ENCODE peak calls at places on chromosomes 3 and 15, in ten cellular contexts. One of them, this sample, is unnamed. For H3K36me3, the result is how much of the 10 kb centered on the place peaks cover.

GRCh38 chr3:58047806-58048205 is 39.6 kb downstream of the FLNB start:
- DNase-seq in adrenal gland: no peak
- DNase-seq in left ventricle myocardium inferior: no peak
- DNase-seq in astrocyte: peak
- DNase-seq in colonic mucosa: no peak
- DNase-seq in mucosa of descending colon: no peak
- DNase-seq in OCI-LY7: no peak
- DNase-seq in stomach: no peak
- DNase-seq in left lung: no peak
- DNase-seq in Caco-2: no peak
- DNase-seq in this sample: no peak

GRCh38 chr3:61315874-61316273 is 64.6 kb upstream of the FHIT start:
- DNase-seq in left ventricle myocardium inferior: no peak
- DNase-seq in adrenal gland: no peak
- DNase-seq in OCI-LY7: no peak
- DNase-seq in Caco-2: no peak
- DNase-seq in left lung: no peak
- DNase-seq in stomach: no peak
- DNase-seq in astrocyte: no peak
- DNase-seq in colonic mucosa: no peak
- DNase-seq in mucosa of descending colon: no peak
- DNase-seq in this sample: peak

GRCh38 chr3:55500555-55501340 is 13.6 kb upstream of the WNT5A start:
- DNase-seq in mucosa of descending colon: no peak
- DNase-seq in colonic mucosa: no peak
- DNase-seq in left ventricle myocardium inferior: no peak
- DNase-seq in OCI-LY7: no peak
- DNase-seq in adrenal gland: no peak
- DNase-seq in left lung: no peak
- DNase-seq in stomach: no peak
- DNase-seq in Caco-2: no peak
- DNase-seq in astrocyte: peak
- DNase-seq in this sample: peak

GRCh38 chr3:42515391-42515916 is 13.0 kb downstream of the VIPR1 start:
- DNase-seq in astrocyte: no peak
- DNase-seq in OCI-LY7: no peak
- DNase-seq in mucosa of descending colon: peak
- DNase-seq in adrenal gland: no peak
- DNase-seq in colonic mucosa: peak
- DNase-seq in Caco-2: no peak
- DNase-seq in stomach: peak
- DNase-seq in left lung: no peak
- DNase-seq in left ventricle myocardium inferior: peak
- DNase-seq in this sample: peak

GRCh38 chr3:53813229-53813628 is 33.0 kb downstream of the CHDH start:
- DNase-seq in stomach: peak
- DNase-seq in OCI-LY7: no peak
- DNase-seq in colonic mucosa: no peak
- DNase-seq in adrenal gland: peak
- DNase-seq in astrocyte: no peak
- DNase-seq in Caco-2: no peak
- DNase-seq in left lung: no peak
- DNase-seq in left ventricle myocardium inferior: no peak
- DNase-seq in mucosa of descending colon: no peak
- DNase-seq in this sample: no peak

GRCh38 chr15:71194286-71194685 is 79.0 kb downstream of the THSD4 start:
- DNase-seq in left lung: no peak
- DNase-seq in Caco-2: no peak
- DNase-seq in OCI-LY7: no peak
- DNase-seq in mucosa of descending colon: no peak
- DNase-seq in left ventricle myocardium inferior: no peak
- DNase-seq in astrocyte: no peak
- DNase-seq in colonic mucosa: no peak
- DNase-seq in adrenal gland: peak
- DNase-seq in stomach: no peak
- DNase-seq in this sample: no peak

GRCh38 chr15:70201376-70201775 is 103.7 kb upstream of the TLE3 start:
- DNase-seq in left ventricle myocardium inferior: no peak
- DNase-seq in mucosa of descending colon: no peak
- DNase-seq in astrocyte: no peak
- DNase-seq in colonic mucosa: no peak
- DNase-seq in Caco-2: no peak
- DNase-seq in OCI-LY7: no peak
- DNase-seq in adrenal gland: no peak
- DNase-seq in left lung: no peak
- DNase-seq in stomach: peak
- DNase-seq in this sample: no peak

GRCh38 chr15:92453611-92454010 is 59.9 kb downstream of the ST8SIA2 start:
- DNase-seq in adrenal gland: no peak
- DNase-seq in Caco-2: no peak
- DNase-seq in mucosa of descending colon: no peak
- DNase-seq in left ventricle myocardium inferior: no peak
- DNase-seq in stomach: no peak
- DNase-seq in OCI-LY7: no peak
- DNase-seq in astrocyte: no peak
- DNase-seq in colonic mucosa: no peak
- DNase-seq in left lung: no peak
- DNase-seq in this sample: no peak

GRCh38 chr3:10518506-10519150 is 13.2 kb upstream of the ATP2B2 start:
- DNase-seq in OCI-LY7: no peak
- DNase-seq in Caco-2: peak
- DNase-seq in left ventricle myocardium inferior: peak
- DNase-seq in astrocyte: peak
- DNase-seq in stomach: peak
- DNase-seq in left lung: no peak
- DNase-seq in adrenal gland: peak
- DNase-seq in mucosa of descending colon: no peak
- DNase-seq in colonic mucosa: no peak
- DNase-seq in this sample: peak

GRCh38 chr15:73010154-73011152 is 41.8 kb upstream of the NEO1 start:
- DNase-seq in OCI-LY7: no peak
- DNase-seq in mucosa of descending colon: no peak
- DNase-seq in adrenal gland: no peak
- DNase-seq in left lung: no peak
- DNase-seq in Caco-2: no peak
- DNase-seq in stomach: no peak
- DNase-seq in left ventricle myocardium inferior: no peak
- DNase-seq in colonic mucosa: no peak
- DNase-seq in astrocyte: no peak
- DNase-seq in this sample: peak

GRCh38 chr15:47437492-47437891 is 279.8 kb upstream of the SEMA6D start:
- DNase-seq in stomach: no peak
- DNase-seq in astrocyte: no peak
- DNase-seq in colonic mucosa: no peak
- DNase-seq in OCI-LY7: no peak
- DNase-seq in left lung: no peak
- DNase-seq in adrenal gland: no peak
- DNase-seq in mucosa of descending colon: no peak
- DNase-seq in left ventricle myocardium inferior: no peak
- DNase-seq in Caco-2: no peak
- DNase-seq in this sample: peak

GRCh38 chr15:79018960-79019359 is 71.6 kb downstream of the RASGRF1 start:
- DNase-seq in stomach: no peak
- DNase-seq in left lung: no peak
- DNase-seq in OCI-LY7: no peak
- DNase-seq in left ventricle myocardium inferior: no peak
- DNase-seq in astrocyte: no peak
- DNase-seq in mucosa of descending colon: no peak
- DNase-seq in colonic mucosa: no peak
- DNase-seq in adrenal gland: no peak
- DNase-seq in Caco-2: no peak
- DNase-seq in this sample: no peak

DNA sequence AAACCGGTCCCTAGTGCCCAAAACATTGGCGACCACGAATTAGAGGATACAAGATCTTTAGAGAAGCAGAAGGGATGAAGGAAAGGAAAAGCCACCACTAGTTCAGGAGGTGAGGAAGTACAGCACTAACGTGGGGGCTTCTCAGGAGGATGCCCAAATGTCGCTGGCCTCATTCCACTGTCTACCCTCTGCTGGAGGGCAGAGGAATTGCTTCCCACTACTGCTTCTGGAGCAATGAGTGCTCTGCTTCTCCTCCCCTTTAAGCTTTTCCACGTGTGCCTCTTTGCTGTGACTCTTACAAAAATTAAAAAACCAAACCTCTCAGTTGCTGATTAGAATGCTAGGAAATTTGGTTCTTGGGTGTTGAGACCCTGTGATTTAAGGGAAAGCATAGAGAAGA is 281.3 kb downstream of the CLSTN2 start:
- DNase-seq in OCI-LY7: peak
- DNase-seq in adrenal gland: no peak
- DNase-seq in Caco-2: no peak
- DNase-seq in left lung: no peak
- DNase-seq in astrocyte: no peak
- DNase-seq in colonic mucosa: no peak
- DNase-seq in stomach: no peak
- DNase-seq in mucosa of descending colon: no peak
- DNase-seq in left ventricle myocardium inferior: no peak
- DNase-seq in this sample: peak
- TF ChIP-seq CTCF in OCI-LY7: peak
- TF ChIP-seq CTCF in adrenal gland: peak
- TF ChIP-seq CTCF in Caco-2: peak
- TF ChIP-seq CTCF in left lung: no peak
- TF ChIP-seq CTCF in astrocyte: peak
- TF ChIP-seq CTCF in colonic mucosa: no peak
- TF ChIP-seq CTCF in stomach: no peak
- TF ChIP-seq CTCF in mucosa of descending colon: no peak
- TF ChIP-seq CTCF in left ventricle myocardium inferior: peak
- TF ChIP-seq CTCF in this sample: peak

DNA sequence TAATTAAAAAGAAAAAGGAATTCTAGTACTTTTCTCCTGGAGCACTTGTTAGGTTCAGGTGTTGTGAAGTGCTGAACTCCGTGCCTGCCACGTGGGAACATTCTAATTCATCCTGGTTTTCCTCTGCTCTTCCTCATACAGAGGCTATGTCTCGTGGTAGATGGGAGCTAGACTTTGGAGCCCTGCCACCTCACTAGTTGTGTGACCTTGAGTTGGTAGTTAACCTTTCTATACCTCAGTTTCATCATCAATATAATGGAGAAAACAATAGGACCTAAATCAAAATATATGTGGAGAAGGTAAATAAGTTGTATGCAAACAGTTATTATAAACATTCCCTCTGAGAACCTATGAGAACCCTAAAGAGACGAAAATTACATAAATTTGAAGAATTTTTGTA is 10.6 kb downstream of the ALAS1 start:
- DNase-seq in stomach: no peak
- DNase-seq in colonic mucosa: no peak
- DNase-seq in astrocyte: no peak
- DNase-seq in Caco-2: no peak
- DNase-seq in adrenal gland: peak
- DNase-seq in left lung: no peak
- DNase-seq in left ventricle myocardium inferior: no peak
- DNase-seq in mucosa of descending colon: no peak
- DNase-seq in OCI-LY7: no peak
- DNase-seq in this sample: no peak
- H3K36me3 ChIP-seq in stomach: half or more
- H3K36me3 ChIP-seq in colonic mucosa: half or more
- H3K36me3 ChIP-seq in astrocyte: half or more
- H3K36me3 ChIP-seq in Caco-2: under half
- H3K36me3 ChIP-seq in adrenal gland: under half
- H3K36me3 ChIP-seq in left lung: under half
- H3K36me3 ChIP-seq in left ventricle myocardium inferior: half or more
- H3K36me3 ChIP-seq in mucosa of descending colon: under half
- H3K36me3 ChIP-seq in OCI-LY7: half or more
- H3K36me3 ChIP-seq in this sample: under half

DNA sequence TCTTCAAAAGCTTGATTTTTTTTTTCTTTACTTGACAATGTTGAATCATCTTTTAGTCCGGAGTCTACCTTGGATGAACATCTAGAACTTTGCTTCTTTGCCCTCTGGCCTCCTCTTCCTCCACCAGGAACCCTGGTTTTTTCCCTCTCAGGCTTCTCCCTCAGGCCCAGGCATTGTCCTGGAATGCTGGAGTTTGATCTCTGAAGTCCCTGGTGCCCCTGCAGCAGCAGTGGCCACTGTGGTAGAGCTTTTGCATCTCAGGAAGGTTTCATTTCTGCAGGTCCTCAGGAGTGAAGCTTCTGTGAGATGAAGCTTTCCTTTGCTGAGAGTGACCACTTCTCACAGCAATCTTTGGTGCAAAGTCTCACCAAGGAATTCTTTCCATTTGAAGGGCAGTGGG is 39.0 kb upstream of the NEDD4 start:
- DNase-seq in astrocyte: no peak
- DNase-seq in OCI-LY7: no peak
- DNase-seq in adrenal gland: no peak
- DNase-seq in left lung: no peak
- DNase-seq in colonic mucosa: no peak
- DNase-seq in stomach: no peak
- DNase-seq in left ventricle myocardium inferior: no peak
- DNase-seq in mucosa of descending colon: no peak
- DNase-seq in Caco-2: no peak
- DNase-seq in this sample: no peak
- TF ChIP-seq CTCF in astrocyte: no peak
- TF ChIP-seq CTCF in OCI-LY7: no peak
- TF ChIP-seq CTCF in adrenal gland: no peak
- TF ChIP-seq CTCF in left lung: no peak
- TF ChIP-seq CTCF in colonic mucosa: no peak
- TF ChIP-seq CTCF in stomach: no peak
- TF ChIP-seq CTCF in left ventricle myocardium inferior: no peak
- TF ChIP-seq CTCF in mucosa of descending colon: no peak
- TF ChIP-seq CTCF in Caco-2: no peak
- TF ChIP-seq CTCF in this sample: no peak

GRCh38 chr3:158819282-158819681 is 17.4 kb downstream of the MFSD1 start:
- DNase-seq in OCI-LY7: no peak
- DNase-seq in stomach: no peak
- DNase-seq in left lung: no peak
- DNase-seq in mucosa of descending colon: no peak
- DNase-seq in adrenal gland: no peak
- DNase-seq in Caco-2: no peak
- DNase-seq in left ventricle myocardium inferior: no peak
- DNase-seq in astrocyte: no peak
- DNase-seq in colonic mucosa: no peak
- DNase-seq in this sample: no peak

GRCh38 chr3:158823426-158823825 is 21.6 kb downstream of the MFSD1 start:
- DNase-seq in OCI-LY7: no peak
- DNase-seq in astrocyte: no peak
- DNase-seq in adrenal gland: no peak
- DNase-seq in mucosa of descending colon: no peak
- DNase-seq in Caco-2: no peak
- DNase-seq in left lung: no peak
- DNase-seq in stomach: no peak
- DNase-seq in left ventricle myocardium inferior: no peak
- DNase-seq in colonic mucosa: no peak
- DNase-seq in this sample: no peak

GRCh38 chr3:158827773-158828172 is 25.9 kb downstream of the MFSD1 start:
- DNase-seq in adrenal gland: no peak
- DNase-seq in left lung: no peak
- DNase-seq in astrocyte: no peak
- DNase-seq in OCI-LY7: no peak
- DNase-seq in Caco-2: no peak
- DNase-seq in left ventricle myocardium inferior: no peak
- DNase-seq in mucosa of descending colon: no peak
- DNase-seq in colonic mucosa: no peak
- DNase-seq in stomach: no peak
- DNase-seq in this sample: no peak

DNA sequence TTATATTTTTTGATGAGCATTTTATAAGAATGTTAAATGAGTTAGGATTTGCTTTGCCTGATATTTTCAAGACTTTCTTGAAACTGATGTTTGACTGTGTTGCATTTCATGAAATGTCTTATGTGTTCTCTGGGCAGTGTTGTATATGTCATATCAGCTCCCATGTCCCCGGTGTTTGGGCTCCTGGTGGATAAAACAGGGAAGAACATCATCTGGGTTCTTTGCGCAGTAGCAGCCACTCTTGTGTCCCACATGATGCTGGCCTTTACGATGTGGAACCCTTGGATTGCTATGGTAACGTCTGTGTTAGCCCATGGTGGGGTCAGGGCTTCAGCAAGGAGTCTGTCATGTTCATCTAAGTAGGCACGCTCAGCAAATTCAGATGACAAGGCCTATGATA is 20.0 kb downstream of the MFSD1 start:
- DNase-seq in left ventricle myocardium inferior: no peak
- DNase-seq in colonic mucosa: no peak
- DNase-seq in astrocyte: no peak
- DNase-seq in adrenal gland: no peak
- DNase-seq in Caco-2: no peak
- DNase-seq in stomach: no peak
- DNase-seq in left lung: no peak
- DNase-seq in mucosa of descending colon: no peak
- DNase-seq in OCI-LY7: no peak
- DNase-seq in this sample: no peak
- H3K36me3 ChIP-seq in left ventricle myocardium inferior: half or more
- H3K36me3 ChIP-seq in colonic mucosa: under half
- H3K36me3 ChIP-seq in astrocyte: under half
- H3K36me3 ChIP-seq in adrenal gland: under half
- H3K36me3 ChIP-seq in Caco-2: under half
- H3K36me3 ChIP-seq in stomach: half or more
- H3K36me3 ChIP-seq in left lung: under half
- H3K36me3 ChIP-seq in mucosa of descending colon: under half
- H3K36me3 ChIP-seq in OCI-LY7: half or more
- H3K36me3 ChIP-seq in this sample: under half